ENCODE peak calls at places on chromosomes 16 and 17, in five cellular contexts. N is upper lobe of left lung, F is HTR-8/SVneo, Y is neural progenitor cell, B is iris pigment epithelial cell. T is an unnamed sample.

GRCh38 chr16:12168054-12169018 is 191.8 kb downstream of the SNX29 start:
- DNase-seq in N (no peak), F (no peak), Y (no peak), B (no peak), T (peak; percentile 8)

GRCh38 chr17:21285164-21286065 is 904 bp downstream of the MAP2K3 start:
- DNase-seq in F (no peak), Y (peak; percentile 36), N (peak; percentile 82), B (peak; percentile 44), T (peak; percentile 71)

GRCh38 chr16:85446846-85447656 is 166.1 kb upstream of the GSE1 start:
- DNase-seq in N (no peak), Y (no peak), B (no peak), F (no peak), T (no peak)

GRCh38 chr17:74430706-74431567 is 951 bp upstream of the GPRC5C start:
- DNase-seq in B (peak; percentile 71), Y (peak; percentile 75), F (peak; percentile 84), N (peak; percentile 95), T (no peak)

GRCh38 chr16:87658564-87659225 is 56.4 kb downstream of the JPH3 start:
- DNase-seq in N (no peak), F (no peak), Y (peak; percentile 25), B (no peak), T (no peak)

GRCh38 chr17:79000396-79001189 is 9.0 kb downstream of the CANT1 start:
- DNase-seq in Y (no peak), N (no peak), B (no peak), F (no peak), T (no peak)

GRCh38 chr16:727291-727977 is 528 bp downstream of the HAGHL start:
- DNase-seq in F (no peak), N (peak; percentile 86), B (no peak), Y (peak; percentile 50), T (no peak)

GRCh38 chr17:83189013-83189672 is 109.7 kb downstream of the METRNL start:
- DNase-seq in Y (no peak), B (no peak), N (no peak), F (no peak), T (no peak)

GRCh38 chr16:20763461-20764232 is at the start of gene ACSM3:
- DNase-seq in N (no peak), B (peak; percentile 82), Y (peak; percentile 52), F (peak; percentile 63), T (no peak)

GRCh38 chr16:66947302-66948033 is 12.2 kb downstream of the CES2 start:
- DNase-seq in Y (peak; percentile 72), N (peak; percentile 81), F (peak; percentile 91), B (peak; percentile 80), T (peak; percentile 83)

GRCh38 chr16:8522757-8523156 is 67.6 kb downstream of the TMEM114 start:
- DNase-seq in N (no peak), B (no peak), F (no peak), Y (no peak), T (no peak)

GRCh38 chr16:56860226-56861020 is 4.6 kb upstream of the SLC12A3 start:
- DNase-seq in Y (no peak), N (no peak), B (no peak), F (no peak), T (no peak)